ENCODE peak calls at places on chromosomes 3 and 15, in four cellular contexts. V is WTC11, X is SK-N-SH, N is K562. P is an unnamed sample.

GRCh38 chr3:140756240-140757016 is 78.6 kb downstream of the TRIM42 start:
- DNase-seq in V (no peak), X (no peak), N (no peak), P (peak; percentile 49)

GRCh38 chr3:60463655-60464054 is 787.6 kb downstream of the FHIT start:
- DNase-seq in V (no peak), X (no peak), N (no peak), P (no peak)

GRCh38 chr3:134328846-134329245 is 45.4 kb downstream of the AMOTL2 start:
- DNase-seq in V (no peak), X (no peak), N (no peak), P (no peak)

GRCh38 chr15:41620536-41621199 is 39.5 kb upstream of the MGA start:
- DNase-seq in V (no peak), X (peak; percentile 18), N (no peak), P (no peak)

GRCh38 chr15:93298901-93299300 is 209.9 kb upstream of the RGMA start:
- DNase-seq in V (no peak), X (no peak), N (no peak), P (no peak)

GRCh38 chr3:136141891-136142290 is 54.2 kb downstream of the MSL2 start:
- DNase-seq in V (no peak), X (no peak), N (no peak), P (no peak)

GRCh38 chr3:42819351-42819965 is 10.2 kb downstream of the ACKR2 start:
- DNase-seq in V (peak; percentile 40), X (peak; percentile 54), N (no peak), P (no peak)

GRCh38 chr3:140736863-140737460 is 59.1 kb downstream of the TRIM42 start:
- DNase-seq in V (peak; percentile 74), X (peak; percentile 54), N (peak; percentile 33), P (no peak)

GRCh38 chr15:100878601-100879000 is 1.0 kb upstream of the ALDH1A3 start:
- DNase-seq in V (peak; percentile 35), X (no peak), N (no peak), P (no peak)

GRCh38 chr3:108820586-108820985 is 2.0 kb upstream of the TRAT1 start:
- DNase-seq in V (no peak), X (no peak), N (no peak), P (no peak)

GRCh38 chr15:47551079-47551478 is 166.2 kb upstream of the SEMA6D start:
- DNase-seq in V (peak; percentile 43), X (no peak), N (no peak), P (no peak)

GRCh38 chr3:101643861-101644613 is 32.9 kb downstream of the ZBTB11 start:
- DNase-seq in V (no peak), X (no peak), N (no peak), P (no peak)

GRCh38 chr15:68668926-68669600 is 90.3 kb downstream of the CORO2B start:
- DNase-seq in V (no peak), X (no peak), N (no peak), P (no peak)

GRCh38 chr3:68893600-68894239 is 38.6 kb downstream of the TAFA4 start:
- DNase-seq in V (no peak), X (peak; percentile 10), N (peak; percentile 14), P (no peak)

GRCh38 chr3:47605646-47606045 is 27.0 kb upstream of the CSPG5 start:
- DNase-seq in V (no peak), X (no peak), N (no peak), P (no peak)

GRCh38 chr15:52150878-52151277 is 38.3 kb upstream of the BCL2L10 start:
- DNase-seq in V (no peak), X (no peak), N (no peak), P (no peak)

GRCh38 chr3:117629505-117629904 is 919.9 kb downstream of the TUSC7 start:
- DNase-seq in V (no peak), X (peak; percentile 23), N (no peak), P (no peak)

GRCh38 chr3:139111392-139112229 is 66.9 kb upstream of the PRR23C start:
- DNase-seq in V (peak; percentile 76), X (peak; percentile 69), N (peak; percentile 64), P (no peak)

GRCh38 chr3:160667452-160667851 is 9.5 kb upstream of the ARL14 start:
- DNase-seq in V (no peak), X (no peak), N (no peak), P (no peak)

GRCh38 chr3:194586839-194587238 is 46.4 kb downstream of the TMEM44 start:
- DNase-seq in V (no peak), X (no peak), N (no peak), P (no peak)

GRCh38 chr3:194588236-194588635 is 45.0 kb downstream of the TMEM44 start:
- DNase-seq in V (no peak), X (no peak), N (no peak), P (no peak)

GRCh38 chr3:194588741-194589140 is 44.5 kb downstream of the TMEM44 start:
- DNase-seq in V (no peak), X (no peak), N (no peak), P (no peak)

GRCh38 chr3:194585880-194586281 is 47.3 kb downstream of the TMEM44 start:
- DNase-seq in V (no peak), X (no peak), N (no peak), P (no peak)

DNA sequence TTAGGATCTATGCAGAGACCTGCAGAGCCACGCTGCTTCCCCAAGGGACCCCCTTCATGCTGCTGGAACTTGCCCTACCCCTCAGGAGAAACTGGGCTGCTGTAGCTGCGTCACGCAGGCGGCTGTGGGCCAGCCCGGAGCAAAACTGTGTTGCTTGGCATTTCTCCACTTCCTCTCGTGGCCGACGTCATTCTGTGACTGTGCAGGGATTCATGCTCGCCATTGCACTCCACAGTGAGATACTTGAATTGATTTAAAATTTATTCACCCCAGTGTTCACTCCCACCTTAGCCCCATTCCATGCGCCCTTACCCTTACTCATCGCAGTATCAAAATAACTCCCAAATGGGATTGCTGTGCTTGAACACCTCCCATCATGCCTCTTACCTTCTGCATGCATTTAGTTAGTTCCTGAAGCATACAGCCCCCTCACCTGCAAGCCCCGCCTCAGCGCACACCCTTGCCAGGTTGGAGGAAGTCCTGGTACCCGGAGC is 45.7 kb downstream of the TMEM44 start:
- DNase-seq in V (no peak), X (no peak), N (no peak), P (no peak)
- TF ChIP-seq USF1 in V (no peak), X (no peak), N (no peak), P (no peak)

DNA sequence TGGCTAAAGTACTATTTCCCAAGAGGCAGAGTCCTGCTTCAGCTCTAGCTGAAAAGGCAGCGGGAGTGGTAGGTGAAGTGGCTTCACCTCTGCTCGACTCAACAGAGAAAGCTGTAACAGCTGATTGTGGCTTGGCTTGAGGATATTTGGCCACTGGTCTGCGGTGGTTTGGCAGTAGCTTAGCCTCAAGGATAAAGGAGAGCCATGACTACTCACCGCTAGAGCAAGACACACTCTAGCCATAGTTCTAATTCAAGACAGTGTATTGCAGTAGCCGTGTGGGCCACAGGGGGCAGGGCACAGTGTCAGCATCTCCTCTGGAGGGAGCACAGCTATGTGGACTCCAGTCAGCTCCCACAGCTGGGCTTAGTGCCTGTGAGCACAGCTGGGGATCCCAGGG is 23.5 kb downstream of the TPRG1 start:
- DNase-seq in V (peak; percentile 48), X (no peak), N (no peak), P (no peak)
- TF ChIP-seq USF1 in V (no peak), X (no peak), N (no peak), P (no peak)

GRCh38 chr3:59101091-59101738 is 51.4 kb upstream of the CFAP20DC start:
- DNase-seq in V (no peak), X (peak; percentile 27), N (no peak), P (no peak)
- TF ChIP-seq USF1 in V (no peak), X (no peak), N (no peak), P (no peak)

GRCh38 chr3:124920718-124921117 is 13.8 kb downstream of the MUC13 start:
- DNase-seq in V (no peak), X (no peak), N (no peak), P (no peak)
- TF ChIP-seq USF1 in V (no peak), X (no peak), N (no peak), P (no peak)

P was measured in GM12878.